ENCODE peak calls at places on chromosomes 12 and 14, in nine cellular contexts. M is transverse colon, R is adrenal gland, U is hepatocyte, D is breast epithelium, G is PC-3, B is GM12878, X is SK-N-SH, F is heart left ventricle. V is an unnamed sample.
A peak's percentile ranks its signal among the peaks of the same experiment; 100 is the strongest.

GRCh38 chr12:121128908-121129704 is 3.6 kb upstream of the P2RX7 start:
- DNase-seq in M (peak; percentile 83), R (peak; percentile 95), U (peak; percentile 26), D (no peak), G (no peak), B (peak; percentile 99), X (peak; percentile 29), F (peak; percentile 88), V (peak; percentile 25)

GRCh38 chr12:123499332-123499731 is 34.2 kb downstream of the RILPL1 start:
- DNase-seq in M (no peak), R (no peak), U (no peak), D (no peak), G (no peak), B (no peak), X (no peak), F (no peak), V (no peak)

GRCh38 chr12:77325505-77325904 is 260.1 kb upstream of the E2F7 start:
- DNase-seq in M (no peak), R (no peak), U (peak; percentile 14), D (peak; percentile 54), G (no peak), B (no peak), X (peak; percentile 54), F (peak; percentile 52), V (no peak)

GRCh38 chr12:117408161-117408791 is 46.9 kb upstream of the NOS1 start:
- DNase-seq in M (peak; percentile 10), R (peak; percentile 78), U (peak; percentile 61), D (no peak), G (peak; percentile 53), B (no peak), X (peak; percentile 43), F (no peak), V (peak; percentile 0)

GRCh38 chr14:102479777-102480176 is 29.8 kb downstream of the ANKRD9 start:
- DNase-seq in M (peak; percentile 65), R (peak; percentile 84), U (no peak), D (no peak), G (no peak), B (no peak), X (peak; percentile 61), F (peak; percentile 83), V (no peak)

GRCh38 chr14:60311417-60311816 is 62.4 kb downstream of the PPM1A start:
- DNase-seq in M (no peak), R (no peak), U (no peak), D (no peak), G (peak; percentile 41), B (no peak), X (peak; percentile 70), F (no peak), V (no peak)

GRCh38 chr12:26126340-26127284 is 1.8 kb upstream of the BHLHE41 start:
- DNase-seq in M (peak; percentile 87), R (peak; percentile 94), U (peak; percentile 92), D (peak; percentile 84), G (peak; percentile 94), B (no peak), X (peak; percentile 90), F (peak; percentile 95), V (peak; percentile 64)

GRCh38 chr12:94263011-94263786 is 114.8 kb downstream of the PLXNC1 start:
- DNase-seq in M (peak; percentile 33), R (peak; percentile 71), U (no peak), D (no peak), G (no peak), B (peak; percentile 76), X (no peak), F (no peak), V (no peak)

GRCh38 chr12:69966409-69966808 is 141.4 kb downstream of the MYRFL start:
- DNase-seq in M (peak; percentile 27), R (no peak), U (peak; percentile 16), D (no peak), G (peak; percentile 95), B (no peak), X (no peak), F (no peak), V (peak; percentile 97)

GRCh38 chr14:99270491-99271287 is 1.3 kb downstream of the BCL11B start:
- DNase-seq in M (no peak), R (no peak), U (peak; percentile 44), D (no peak), G (no peak), B (no peak), X (peak; percentile 54), F (peak; percentile 53), V (no peak)

GRCh38 chr14:21454843-21455550 is 926 bp downstream of the CHD8 start:
- DNase-seq in M (no peak), R (no peak), U (peak; percentile 26), D (no peak), G (no peak), B (no peak), X (peak; percentile 43), F (no peak), V (peak; percentile 10)

GRCh38 chr14:24699052-24699451 is 65.1 kb upstream of the GZMB start:
- DNase-seq in M (no peak), R (no peak), U (no peak), D (no peak), G (no peak), B (no peak), X (no peak), F (no peak), V (no peak)

GRCh38 chr14:58947816-58948440 is 240.5 kb upstream of the DAAM1 start:
- DNase-seq in M (no peak), R (no peak), U (peak; percentile 12), D (no peak), G (peak; percentile 40), B (no peak), X (no peak), F (no peak), V (no peak)

GRCh38 chr12:33439587-33440011 is at the start of gene SYT10:
- DNase-seq in M (no peak), R (no peak), U (peak; percentile 39), D (no peak), G (no peak), B (no peak), X (peak; percentile 26), F (peak; percentile 42), V (no peak)

GRCh38 chr14:73255693-73256225 is 18.5 kb downstream of the PAPLN start:
- DNase-seq in M (no peak), R (no peak), U (no peak), D (no peak), G (no peak), B (no peak), X (no peak), F (no peak), V (no peak)

DNA sequence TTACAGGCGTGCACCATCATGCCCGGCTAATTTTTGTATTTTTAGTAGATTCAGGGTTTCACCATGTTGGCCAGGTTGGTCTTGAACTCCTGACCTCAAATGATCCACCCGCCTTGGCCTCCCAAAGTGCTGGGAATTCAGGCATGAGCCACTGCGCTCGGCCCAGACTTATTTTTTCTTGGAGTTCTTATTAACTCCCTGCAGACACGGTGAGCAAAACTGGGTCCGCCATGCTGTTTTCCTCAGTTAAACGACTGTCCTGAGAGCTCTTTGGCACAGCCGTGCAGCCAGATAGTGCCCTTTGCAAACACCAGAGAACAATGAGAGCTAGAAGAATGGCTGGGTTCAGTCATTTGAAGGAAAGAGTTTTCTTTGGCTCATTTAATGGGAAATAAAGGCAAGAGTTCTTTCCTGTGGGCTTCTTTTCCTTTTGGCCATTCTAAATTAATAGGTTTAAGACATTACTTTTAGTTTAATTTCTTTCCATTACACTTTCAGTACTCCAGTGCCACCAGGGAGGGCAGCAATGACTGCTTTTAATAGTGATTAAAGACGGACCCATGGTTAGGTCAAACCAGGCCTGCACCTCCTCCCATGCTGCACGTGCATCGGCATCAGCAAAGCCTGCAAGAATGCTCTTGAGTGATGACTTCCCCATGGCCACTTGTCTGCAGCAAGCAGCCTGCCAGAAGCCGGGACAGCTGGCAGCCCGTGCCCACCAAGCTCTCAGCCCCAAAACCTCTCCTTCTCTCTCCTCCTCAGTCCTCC is 60.7 kb downstream of the VCPKMT start:
- DNase-seq in M (no peak), R (no peak), U (no peak), D (no peak), G (no peak), B (no peak), X (no peak), F (no peak), V (no peak)
- TF ChIP-seq CTCF in M (no peak), R (peak; percentile 29), U (no peak), D (no peak), G (peak; percentile 43), B (peak; percentile 29), X (peak; percentile 17), F (no peak), V (no peak)

GRCh38 chr12:53994691-53995310 is 5.2 kb upstream of the HOXC9 start:
- DNase-seq in M (no peak), R (no peak), U (no peak), D (no peak), G (no peak), B (no peak), X (no peak), F (no peak), V (no peak)

GRCh38 chr12:53993397-53994267 is 6.3 kb upstream of the HOXC9 start:
- DNase-seq in M (no peak), R (no peak), U (no peak), D (no peak), G (no peak), B (no peak), X (no peak), F (no peak), V (no peak)

GRCh38 chr12:53995311-53996187 is 4.4 kb upstream of the HOXC9 start:
- DNase-seq in M (no peak), R (no peak), U (peak; percentile 71), D (no peak), G (peak; percentile 83), B (no peak), X (peak; percentile 60), F (no peak), V (no peak)

GRCh38 chr12:53992377-53992776 is 7.4 kb downstream of the HOXC10 start:
- DNase-seq in M (no peak), R (no peak), U (no peak), D (no peak), G (no peak), B (no peak), X (no peak), F (no peak), V (no peak)

GRCh38 chr12:53994268-53994690 is 5.7 kb upstream of the HOXC9 start:
- DNase-seq in M (no peak), R (no peak), U (no peak), D (no peak), G (no peak), B (no peak), X (peak; percentile 55), F (no peak), V (no peak)
- H3K4me3 ChIP-seq in M (no peak overlapping the region), R (no peak overlapping the region), U (no peak overlapping the region), D (peak overlapping the region; percentile 71), G (peak overlapping the region; percentile 78), B (no peak overlapping the region), X (no peak overlapping the region), F (no peak overlapping the region), V (no peak overlapping the region)

DNA sequence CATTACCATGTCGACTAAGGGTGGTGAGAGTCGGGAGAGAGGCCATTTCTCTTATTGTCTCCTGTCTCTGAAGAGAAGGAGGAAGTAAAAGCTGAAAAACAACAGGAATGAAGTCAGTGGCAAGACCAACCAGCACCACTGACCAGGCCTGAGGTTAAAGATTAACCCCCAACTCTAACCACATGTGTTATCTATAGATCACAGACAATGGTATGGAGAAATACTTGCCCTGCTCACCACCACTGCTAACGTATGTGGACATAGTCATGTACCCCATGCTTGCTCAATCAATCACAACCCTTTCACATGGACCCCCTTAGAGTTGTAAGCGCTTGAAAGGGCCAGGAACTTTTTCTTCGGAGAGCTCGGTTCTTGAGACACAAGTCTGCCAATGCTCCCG is 690.9 kb upstream of the LMO3 start:
- DNase-seq in M (no peak), R (no peak), U (no peak), D (no peak), G (no peak), B (no peak), X (no peak), F (no peak), V (no peak)
- H3K27me3 ChIP-seq in M (no peaks in the 10 kb centered on the region), R (no peaks in the 10 kb centered on the region), U (no peaks in the 10 kb centered on the region), D (no peaks in the 10 kb centered on the region), G (no peaks in the 10 kb centered on the region), B (no peaks in the 10 kb centered on the region), X (no peaks in the 10 kb centered on the region), F (no peaks in the 10 kb centered on the region), V (no peaks in the 10 kb centered on the region)

GRCh38 chr14:49598479-49599301 is at the start of gene LRR1:
- DNase-seq in M (peak; percentile 88), R (peak; percentile 91), U (peak; percentile 89), D (peak; percentile 84), G (peak; percentile 79), B (peak; percentile 60), X (peak; percentile 88), F (peak; percentile 93), V (peak; percentile 71)
- TF ChIP-seq CTCF in M (no peak), R (peak; percentile 26), U (no peak), D (no peak), G (no peak), B (no peak), X (no peak), F (peak; percentile 23), V (no peak)

V was measured in bronchial epithelial cell.